ENCODE peak calls at places on chromosomes 11 and 22, in six cellular contexts. Q is kidney glomerular epithelial cell; S is effector memory CD8-positive, alpha-beta T cell; X is posterior cingulate gyrus; K is CD8-positive, alpha-beta memory T cell; W is ureter. O is an unnamed sample.

GRCh38 chr22:39384750-39385480 is 14.7 kb upstream of the TAB1 start:
- DNase-seq in X (peak; percentile 44), S (no peak), Q (no peak), K (no peak), W (no peak), O (no peak)

GRCh38 chr22:48757581-48757980 is 1070.1 kb downstream of the BRD1 start:
- DNase-seq in W (peak; percentile 30), X (no peak), K (no peak), Q (no peak), S (no peak), O (no peak)

GRCh38 chr22:32204856-32205722 is at the start of gene RFPL2:
- DNase-seq in Q (no peak), W (no peak), S (no peak), K (no peak), X (peak; percentile 60), O (no peak)

GRCh38 chr22:18731075-18731666 is 119.5 kb upstream of the RIMBP3 start:
- DNase-seq in K (no peak), X (no peak), Q (no peak), S (no peak), W (no peak), O (no peak)

GRCh38 chr11:47565340-47566165 is at the start of gene PTPMT1:
- DNase-seq in K (peak; percentile 54), X (peak; percentile 47), Q (peak; percentile 16), W (peak; percentile 75), S (peak; percentile 62), O (peak; percentile 62)

GRCh38 chr22:25350551-25350971 is 131.1 kb downstream of the CRYBB2 start:
- DNase-seq in X (no peak), K (no peak), W (peak; percentile 35), Q (no peak), S (no peak), O (no peak)

GRCh38 chr11:66593303-66593635 is 284 bp downstream of the CCS start:
- DNase-seq in S (peak; percentile 4), Q (no peak), K (no peak), W (no peak), X (no peak), O (no peak)

GRCh38 chr11:71420455-71421241 is 27.5 kb downstream of the DHCR7 start:
- DNase-seq in S (no peak), K (no peak), Q (no peak), W (no peak), X (peak; percentile 49), O (peak; percentile 17)

GRCh38 chr11:133072366-133072765 is 459.9 kb downstream of the OPCML start:
- DNase-seq in Q (no peak), K (no peak), X (no peak), W (no peak), S (no peak), O (no peak)

GRCh38 chr22:28002181-28002700 is 83.2 kb upstream of the PITPNB start:
- DNase-seq in W (no peak), Q (no peak), S (no peak), K (no peak), X (no peak), O (no peak)

GRCh38 chr11:12800032-12800671 is 125.9 kb downstream of the TEAD1 start:
- DNase-seq in S (no peak), W (no peak), X (no peak), K (no peak), Q (peak; percentile 88), O (no peak)

GRCh38 chr11:83914995-83915394 is 628.8 kb upstream of the CCDC90B start:
- DNase-seq in Q (no peak), W (no peak), X (no peak), S (no peak), K (no peak), O (no peak)

GRCh38 chr11:31817621-31818493 is 6.7 kb upstream of the PAX6 start:
- DNase-seq in K (no peak), Q (no peak), X (no peak), S (no peak), W (no peak), O (no peak)

GRCh38 chr22:37370306-37370979 is 56.8 kb downstream of the ELFN2 start:
- DNase-seq in S (no peak), K (no peak), Q (no peak), W (no peak), X (no peak), O (peak; percentile 35)

GRCh38 chr11:77411717-77412441 is 62.0 kb downstream of the PAK1 start:
- DNase-seq in K (peak; percentile 64), X (peak; percentile 81), W (peak; percentile 89), S (peak; percentile 62), Q (peak; percentile 63), O (peak; percentile 84)

GRCh38 chr22:33918676-33919590 is 1.3 kb downstream of the LARGE1 start:
- DNase-seq in Q (no peak), W (no peak), S (no peak), K (no peak), X (no peak), O (no peak)

GRCh38 chr22:17161991-17162390 is 2.9 kb upstream of the HDHD5 start:
- DNase-seq in X (no peak), K (no peak), W (no peak), Q (no peak), S (no peak), O (no peak)

GRCh38 chr11:12784987-12785386 is 110.8 kb downstream of the TEAD1 start:
- DNase-seq in Q (no peak), K (no peak), S (no peak), W (no peak), X (no peak), O (no peak)

GRCh38 chr11:125881291-125881690 is 6.2 kb upstream of the HYLS1 start:
- DNase-seq in Q (no peak), K (no peak), W (no peak), X (no peak), S (no peak), O (no peak)

GRCh38 chr11:14499178-14499559 is 442 bp downstream of the COPB1 start:
- DNase-seq in S (peak; percentile 27), X (no peak), Q (no peak), K (peak; percentile 34), W (peak; percentile 48), O (no peak)

GRCh38 chr11:63897459-63898156 is 19.4 kb downstream of the RCOR2 start:
- DNase-seq in Q (no peak), W (no peak), X (peak; percentile 65), S (no peak), K (no peak), O (no peak)

GRCh38 chr22:43197271-43197941 is 10.5 kb upstream of the TTLL12 start:
- DNase-seq in K (no peak), X (no peak), W (no peak), S (no peak), Q (no peak), O (no peak)

GRCh38 chr11:64876226-64876750 is 2.1 kb downstream of the EHD1 start:
- DNase-seq in Q (no peak), S (no peak), W (no peak), K (no peak), X (no peak), O (no peak)

GRCh38 chr11:117856252-117856651 is 20.2 kb downstream of the FXYD6 start:
- DNase-seq in K (no peak), Q (no peak), X (no peak), W (peak; percentile 22), S (no peak), O (no peak)

GRCh38 chr11:124043420-124043819 is 2.3 kb upstream of the OR10G7 start:
- DNase-seq in S (no peak), X (no peak), W (no peak), K (no peak), Q (no peak), O (no peak)

GRCh38 chr22:31150615-31151014 is 9.4 kb upstream of the RNF185 start:
- DNase-seq in W (no peak), X (no peak), Q (no peak), K (no peak), S (no peak), O (no peak)